ENCODE peak calls at places on chromosomes 4 and X, in nine cellular contexts. M is PC-3; Q is mucosa of descending colon; N is T-helper 17 cell; X is NCI-H1092; K is CD4-positive, alpha-beta T cell; B is A549; F is stimulated activated CD4-positive, alpha-beta T cell treated with anti-CD3 and anti-CD28 coated beads, Interleukin-2, amount 100 ng/mL, for 48 hours; Y is glutamatergic neuron. S is an unnamed sample.

GRCh38 chrX:68570598-68570997 is 71.7 kb downstream of the YIPF6 start:
- DNase-seq in B (no peak), F (no peak), N (no peak), M (peak), K (no peak), X (no peak), Q (no peak), Y (no peak), S (no peak)

GRCh38 chrX:44282753-44283152 is 60.7 kb downstream of the EFHC2 start:
- DNase-seq in B (no peak), Y (no peak), X (no peak), Q (no peak), F (no peak), K (no peak), M (no peak), N (no peak), S (no peak)

GRCh38 chr4:3262208-3263052 is 13.5 kb downstream of the MSANTD1 start:
- DNase-seq in K (peak), X (no peak), Q (no peak), N (peak), Y (no peak), B (no peak), F (no peak), M (no peak), S (no peak)

GRCh38 chr4:18938343-18939109 is 917.0 kb upstream of the LCORL start:
- DNase-seq in Q (no peak), N (no peak), K (no peak), Y (no peak), F (no peak), M (no peak), X (no peak), B (no peak), S (no peak)

GRCh38 chr4:1651609-1652008 is 32.5 kb downstream of the FAM53A start:
- DNase-seq in B (no peak), M (no peak), Q (no peak), N (no peak), X (no peak), F (no peak), K (no peak), Y (no peak), S (no peak)

GRCh38 chr4:185792384-185793146 is 19.4 kb downstream of the SORBS2 start:
- DNase-seq in F (no peak), N (no peak), B (peak), K (no peak), Q (no peak), X (no peak), Y (no peak), M (peak), S (no peak)

GRCh38 chr4:5037553-5038551 is 13.4 kb upstream of the STK32B start:
- DNase-seq in Q (no peak), K (no peak), X (no peak), B (peak), F (no peak), Y (no peak), M (peak), N (no peak), S (no peak)

GRCh38 chr4:128455480-128455879 is 167.9 kb upstream of the PGRMC2 start:
- DNase-seq in Q (no peak), X (no peak), B (no peak), M (no peak), K (no peak), Y (no peak), F (no peak), N (no peak), S (no peak)

GRCh38 chr4:13455411-13455810 is 28.7 kb downstream of the RAB28 start:
- DNase-seq in F (no peak), N (no peak), M (no peak), B (no peak), Y (no peak), K (no peak), X (no peak), Q (no peak), S (no peak)

GRCh38 chr4:173057442-173057841 is 111.2 kb upstream of the GALNT7 start:
- DNase-seq in Y (no peak), B (no peak), F (no peak), Q (no peak), M (peak), X (peak), N (no peak), K (no peak), S (no peak)

GRCh38 chr4:94595880-94596483 is 144.2 kb downstream of the PDLIM5 start:
- DNase-seq in Q (no peak), Y (no peak), F (no peak), M (peak), K (no peak), B (peak), N (no peak), X (no peak), S (no peak)

GRCh38 chr4:156538651-156539285 is 432.8 kb downstream of the PDGFC start:
- DNase-seq in Q (no peak), B (no peak), K (no peak), Y (no peak), X (no peak), F (no peak), N (no peak), M (no peak), S (no peak)

GRCh38 chrX:150052226-150052625 is 113.9 kb upstream of the EOLA2 start:
- DNase-seq in M (peak), K (no peak), F (no peak), X (no peak), Q (no peak), B (no peak), Y (no peak), N (no peak), S (no peak)

GRCh38 chr4:169005453-169006099 is 4.5 kb downstream of the CBR4 start:
- DNase-seq in N (no peak), K (no peak), Y (no peak), M (no peak), X (no peak), B (peak), F (no peak), Q (no peak), S (no peak)

GRCh38 chr4:56828784-56829535 is 7.5 kb upstream of the SPINK2 start:
- DNase-seq in Y (no peak), B (no peak), K (no peak), N (no peak), X (no peak), M (peak), Q (no peak), F (no peak), S (no peak)

GRCh38 chr4:165634766-165635165 is 238.3 kb upstream of the TLL1 start:
- DNase-seq in M (no peak), K (no peak), F (no peak), X (no peak), Y (no peak), Q (no peak), N (no peak), B (no peak), S (no peak)

GRCh38 chrX:30822068-30822671 is 66.9 kb downstream of the TAB3 start:
- DNase-seq in X (no peak), F (no peak), M (peak), B (no peak), K (no peak), Q (no peak), N (no peak), Y (no peak), S (no peak)